ENCODE peak calls at places on chromosomes 6 and 20, in four cellular contexts. G, A, Y and E are unnamed samples.

GRCh38 chr6:142945071-142945445 is at the start of gene HIVEP2:
- DNase-seq in Y (peak; percentile 92), G (no peak), A (peak; percentile 89), E (peak; percentile 95)

GRCh38 chr20:17493173-17493572 is 38.0 kb downstream of the BFSP1 start:
- DNase-seq in Y (no peak), A (no peak), G (no peak), E (no peak)

GRCh38 chr6:145531822-145532221 is 203.5 kb downstream of the EPM2A start:
- DNase-seq in A (no peak), G (no peak), Y (no peak), E (no peak)

GRCh38 chr6:104595315-104595820 is 264.4 kb downstream of the HACE1 start:
- DNase-seq in A (no peak), G (no peak), Y (no peak), E (no peak)

GRCh38 chr6:32941412-32941784 is 570 bp upstream of the HLA-DMB start:
- DNase-seq in A (no peak), Y (no peak), G (no peak), E (no peak)

GRCh38 chr6:52603000-52603795 is 26.3 kb upstream of the TRAM2 start:
- DNase-seq in G (no peak), Y (no peak), A (peak; percentile 79), E (no peak)

GRCh38 chr20:37932919-37933318 is 30.0 kb downstream of the VSTM2L start:
- DNase-seq in A (no peak), G (no peak), Y (no peak), E (no peak)

GRCh38 chr6:107965746-107966145 is 7.7 kb upstream of the SEC63 start:
- DNase-seq in Y (no peak), G (no peak), A (no peak), E (no peak)

GRCh38 chr20:16904751-16905150 is 156.6 kb downstream of the OTOR start:
- DNase-seq in A (no peak), Y (no peak), G (no peak), E (no peak)

GRCh38 chr20:44153636-44154043 is 33.3 kb downstream of the JPH2 start:
- DNase-seq in Y (no peak), A (peak; percentile 18), G (no peak), E (peak; percentile 83)

GRCh38 chr20:44104807-44105517 is 82.0 kb downstream of the JPH2 start:
- DNase-seq in G (no peak), A (peak; percentile 59), Y (no peak), E (no peak)

GRCh38 chr20:44552950-44553908 is 29.1 kb upstream of the PKIG start:
- DNase-seq in Y (no peak), G (no peak), A (peak; percentile 86), E (no peak)

GRCh38 chr20:31605902-31606677 is 1.0 kb downstream of the ID1 start:
- DNase-seq in A (no peak), G (no peak), Y (no peak), E (peak; percentile 74)

GRCh38 chr20:40727960-40728359 is 38.9 kb upstream of the MAFB start:
- DNase-seq in Y (no peak), G (no peak), A (no peak), E (no peak)

GRCh38 chr6:147142684-147143245 is 61.5 kb upstream of the STXBP5 start:
- DNase-seq in Y (no peak), G (no peak), A (no peak), E (no peak)

GRCh38 chr6:90463359-90463758 is 123.5 kb downstream of the MAP3K7 start:
- DNase-seq in G (no peak), A (no peak), Y (no peak), E (no peak)

GRCh38 chr6:89828988-89829590 is 591 bp upstream of the CASP8AP2 start:
- DNase-seq in A (no peak), G (no peak), Y (no peak), E (no peak)

GRCh38 chr6:151154418-151154817 is 85.3 kb upstream of the AKAP12 start:
- DNase-seq in G (no peak), A (peak; percentile 6), Y (peak; percentile 28), E (no peak)

GRCh38 chr20:58017237-58017969 is 211.1 kb downstream of the ANKRD60 start:
- DNase-seq in A (peak; percentile 82), G (peak; percentile 89), Y (peak; percentile 26), E (peak; percentile 63)

DNA sequence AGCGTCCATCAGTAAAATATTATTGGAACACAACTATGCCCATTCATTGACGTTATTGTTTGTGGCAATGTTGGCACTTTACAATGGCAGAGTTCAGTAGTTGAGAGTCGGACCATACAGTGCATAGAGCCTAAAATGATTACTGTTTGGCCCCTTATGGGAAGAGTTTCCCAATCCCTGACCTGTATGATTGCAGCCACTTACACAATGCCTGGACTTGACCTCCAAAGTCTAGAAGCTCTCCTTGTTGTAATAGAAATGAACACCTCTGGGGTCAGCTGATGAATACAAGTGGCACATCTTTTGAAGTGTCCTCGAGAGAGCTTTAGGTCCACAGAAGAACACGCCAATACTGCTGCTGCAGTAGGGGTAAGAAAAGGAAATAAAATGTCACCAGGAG is 59.0 kb downstream of the NOX3 start:
- DNase-seq in Y (no peak), G (no peak), A (no peak), E (no peak)
- H3K4me3 ChIP-seq in Y (no peak overlapping the region), G (no peak overlapping the region), A (no peak overlapping the region), E (no peak overlapping the region)

GRCh38 chr6:54008589-54008988 is 102.7 kb upstream of the MLIP start:
- DNase-seq in G (no peak), Y (no peak), A (no peak), E (no peak)

GRCh38 chr6:54013966-54014365 is 97.3 kb upstream of the MLIP start:
- DNase-seq in Y (no peak), G (no peak), A (no peak), E (no peak)

GRCh38 chr6:54010340-54011276 is 100.6 kb upstream of the MLIP start:
- DNase-seq in A (no peak), G (no peak), Y (no peak), E (no peak)

GRCh38 chr6:54009052-54009654 is 102.1 kb upstream of the MLIP start:
- DNase-seq in G (no peak), A (no peak), Y (no peak), E (no peak)

GRCh38 chr6:54011277-54011648 is 100.0 kb upstream of the MLIP start:
- DNase-seq in A (no peak), G (no peak), Y (no peak), E (no peak)
- H3K4me3 ChIP-seq in A (no peak overlapping the region), G (no peak overlapping the region), Y (peak overlapping the region; percentile 34), E (peak overlapping the region; percentile 42)

GRCh38 chr6:13573255-13573654 is 1.1 kb upstream of the SIRT5 start:
- DNase-seq in A (no peak), Y (no peak), G (no peak), E (no peak)
- H3K4me3 ChIP-seq in A (peak overlapping the region; percentile 81), Y (peak overlapping the region; percentile 76), G (peak overlapping the region; percentile 85), E (peak overlapping the region; percentile 80)

GRCh38 chr20:36472656-36473071 is 68.7 kb upstream of the MYL9 start:
- DNase-seq in A (no peak), G (peak; percentile 52), Y (no peak), E (no peak)

GRCh38 chr20:36470482-36471062 is 70.7 kb upstream of the MYL9 start:
- DNase-seq in A (no peak), Y (no peak), G (no peak), E (no peak)

GRCh38 chr20:36469973-36470372 is 71.3 kb upstream of the MYL9 start:
- DNase-seq in Y (no peak), G (no peak), A (no peak), E (no peak)

GRCh38 chr20:36473164-36473563 is 68.2 kb upstream of the MYL9 start:
- DNase-seq in G (no peak), A (no peak), Y (no peak), E (no peak)

DNA sequence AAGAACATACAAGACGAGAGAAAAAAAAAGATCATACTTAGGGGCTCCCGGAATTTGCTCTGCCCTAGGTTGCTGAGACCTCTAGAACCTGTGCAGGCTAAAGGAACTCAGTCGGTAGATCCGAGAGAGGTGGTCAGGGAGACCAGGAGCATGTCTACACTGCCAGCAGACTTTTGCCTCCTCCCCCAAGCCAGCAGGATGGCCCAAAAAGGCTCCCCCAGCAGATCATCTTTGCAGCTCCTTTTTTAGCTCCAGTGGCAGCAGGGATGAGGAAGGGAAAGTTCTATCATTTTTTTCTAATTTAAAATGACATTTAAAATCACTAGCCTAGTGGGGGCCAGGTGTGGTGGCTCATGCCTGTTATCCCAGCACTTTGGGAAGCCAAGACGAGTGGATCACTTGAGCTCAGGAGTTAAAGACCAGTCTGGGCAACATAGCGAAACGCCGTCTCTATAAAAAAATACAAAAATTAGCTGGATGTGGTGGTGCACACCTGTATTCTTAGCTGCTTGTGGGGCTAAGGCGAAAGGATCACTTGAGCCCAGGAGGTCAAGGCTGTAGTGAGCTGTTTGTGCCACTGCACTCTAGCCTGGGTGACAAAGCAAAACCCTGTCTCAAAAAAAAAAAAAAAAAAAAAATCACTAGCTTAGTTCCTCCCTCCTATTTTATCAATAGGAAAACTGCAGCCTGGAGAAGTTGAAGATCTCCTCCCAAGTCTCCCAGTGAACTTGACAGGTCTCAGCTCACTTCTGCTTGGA is 69.3 kb upstream of the MYL9 start:
- DNase-seq in G (no peak), Y (no peak), A (no peak), E (no peak)
- H3K4me3 ChIP-seq in G (peak overlapping the region; percentile 46), Y (peak overlapping the region; percentile 37), A (no peak overlapping the region), E (peak overlapping the region; percentile 52)